ENCODE peak calls at places on chromosome 9, in five cellular contexts. One of them, this sample, is unnamed. For H4K20me1, the result is how much of the 10 kb centered on the place peaks cover.

GRCh38 chr9:136437430-136437829 is 2.2 kb downstream of the INPP5E start:
- DNase-seq in mammary epithelial cell: peak
- DNase-seq in fibroblast of lung: peak
- DNase-seq in hepatocyte: no peak
- DNase-seq in K562: no peak
- DNase-seq in this sample: peak

GRCh38 chr9:114004221-114004716 is 73.8 kb downstream of the AMBP start:
- DNase-seq in hepatocyte: no peak
- DNase-seq in K562: no peak
- DNase-seq in mammary epithelial cell: no peak
- DNase-seq in fibroblast of lung: no peak
- DNase-seq in this sample: peak

GRCh38 chr9:28059192-28059591 is 485.9 kb upstream of the C9orf72 start:
- DNase-seq in hepatocyte: no peak
- DNase-seq in fibroblast of lung: no peak
- DNase-seq in K562: no peak
- DNase-seq in mammary epithelial cell: no peak
- DNase-seq in this sample: no peak

GRCh38 chr9:104361207-104361606 is 142.9 kb upstream of the OR13F1 start:
- DNase-seq in hepatocyte: no peak
- DNase-seq in fibroblast of lung: no peak
- DNase-seq in K562: no peak
- DNase-seq in mammary epithelial cell: no peak
- DNase-seq in this sample: no peak

GRCh38 chr9:99803694-99804093 is 18.0 kb upstream of the NR4A3 start:
- DNase-seq in fibroblast of lung: no peak
- DNase-seq in mammary epithelial cell: no peak
- DNase-seq in hepatocyte: no peak
- DNase-seq in K562: no peak
- DNase-seq in this sample: no peak

GRCh38 chr9:128141604-128142003 is 7.6 kb upstream of the LCN2 start:
- DNase-seq in mammary epithelial cell: no peak
- DNase-seq in hepatocyte: no peak
- DNase-seq in fibroblast of lung: no peak
- DNase-seq in K562: no peak
- DNase-seq in this sample: no peak

GRCh38 chr9:35910613-35911488 is 1.6 kb downstream of the SPAAR start:
- DNase-seq in fibroblast of lung: peak
- DNase-seq in mammary epithelial cell: peak
- DNase-seq in K562: no peak
- DNase-seq in hepatocyte: peak
- DNase-seq in this sample: peak

GRCh38 chr9:124078641-124079040 is 67.1 kb downstream of the LHX2 start:
- DNase-seq in fibroblast of lung: peak
- DNase-seq in K562: no peak
- DNase-seq in mammary epithelial cell: peak
- DNase-seq in hepatocyte: no peak
- DNase-seq in this sample: peak

GRCh38 chr9:76330034-76330433 is 64.2 kb downstream of the RFK start:
- DNase-seq in hepatocyte: no peak
- DNase-seq in mammary epithelial cell: no peak
- DNase-seq in fibroblast of lung: no peak
- DNase-seq in K562: no peak
- DNase-seq in this sample: no peak

GRCh38 chr9:98085058-98085457 is 28.5 kb downstream of the NANS start:
- DNase-seq in fibroblast of lung: no peak
- DNase-seq in hepatocyte: no peak
- DNase-seq in K562: no peak
- DNase-seq in mammary epithelial cell: no peak
- DNase-seq in this sample: no peak

GRCh38 chr9:93893899-93894690 is 61.1 kb downstream of the BARX1 start:
- DNase-seq in K562: no peak
- DNase-seq in hepatocyte: peak
- DNase-seq in fibroblast of lung: no peak
- DNase-seq in mammary epithelial cell: no peak
- DNase-seq in this sample: no peak

GRCh38 chr9:132194508-132194907 is 32.6 kb downstream of the NTNG2 start:
- DNase-seq in K562: no peak
- DNase-seq in fibroblast of lung: no peak
- DNase-seq in mammary epithelial cell: no peak
- DNase-seq in hepatocyte: no peak
- DNase-seq in this sample: no peak

GRCh38 chr9:105539452-105539851 is 18.5 kb upstream of the FKTN start:
- DNase-seq in K562: no peak
- DNase-seq in hepatocyte: no peak
- DNase-seq in fibroblast of lung: peak
- DNase-seq in mammary epithelial cell: no peak
- DNase-seq in this sample: no peak

GRCh38 chr9:131394464-131395026 is 659 bp downstream of the PRRC2B start:
- DNase-seq in K562: peak
- DNase-seq in hepatocyte: peak
- DNase-seq in fibroblast of lung: peak
- DNase-seq in mammary epithelial cell: no peak
- DNase-seq in this sample: no peak

GRCh38 chr9:5389109-5389732 is 48.5 kb downstream of the PLGRKT start:
- DNase-seq in mammary epithelial cell: peak
- DNase-seq in hepatocyte: no peak
- DNase-seq in fibroblast of lung: peak
- DNase-seq in K562: no peak
- DNase-seq in this sample: peak

GRCh38 chr9:132125361-132125760 is 36.5 kb upstream of the NTNG2 start:
- DNase-seq in K562: no peak
- DNase-seq in fibroblast of lung: no peak
- DNase-seq in mammary epithelial cell: no peak
- DNase-seq in hepatocyte: no peak
- DNase-seq in this sample: no peak

GRCh38 chr9:110426052-110426709 is 88.5 kb upstream of the TXNDC8 start:
- DNase-seq in fibroblast of lung: peak
- DNase-seq in K562: no peak
- DNase-seq in hepatocyte: peak
- DNase-seq in mammary epithelial cell: peak
- DNase-seq in this sample: peak

GRCh38 chr9:92188969-92189781 is 74.0 kb upstream of the SPTLC1 start:
- DNase-seq in K562: no peak
- DNase-seq in hepatocyte: no peak
- DNase-seq in mammary epithelial cell: no peak
- DNase-seq in fibroblast of lung: no peak
- DNase-seq in this sample: no peak

GRCh38 chr9:128153117-128153946 is 4.1 kb downstream of the LCN2 start:
- DNase-seq in K562: peak
- DNase-seq in fibroblast of lung: no peak
- DNase-seq in mammary epithelial cell: no peak
- DNase-seq in hepatocyte: peak
- DNase-seq in this sample: no peak

GRCh38 chr9:112006361-112007020 is 109.9 kb downstream of the UGCG start:
- DNase-seq in mammary epithelial cell: no peak
- DNase-seq in K562: no peak
- DNase-seq in hepatocyte: no peak
- DNase-seq in fibroblast of lung: no peak
- DNase-seq in this sample: no peak

GRCh38 chr9:110895141-110895912 is 142.9 kb downstream of the LPAR1 start:
- DNase-seq in fibroblast of lung: no peak
- DNase-seq in mammary epithelial cell: no peak
- DNase-seq in K562: no peak
- DNase-seq in hepatocyte: no peak
- DNase-seq in this sample: no peak

GRCh38 chr9:132334364-132334763 is 20.4 kb downstream of the SETX start:
- DNase-seq in K562: no peak
- DNase-seq in mammary epithelial cell: no peak
- DNase-seq in fibroblast of lung: no peak
- DNase-seq in hepatocyte: no peak
- DNase-seq in this sample: no peak

GRCh38 chr9:88501086-88501485 is 33.9 kb upstream of the NXNL2 start:
- DNase-seq in K562: no peak
- DNase-seq in fibroblast of lung: no peak
- DNase-seq in hepatocyte: no peak
- DNase-seq in mammary epithelial cell: no peak
- DNase-seq in this sample: no peak
- H3K27ac ChIP-seq in K562: no peak
- H3K27ac ChIP-seq in fibroblast of lung: no peak
- H3K27ac ChIP-seq in hepatocyte: no peak
- H3K27ac ChIP-seq in mammary epithelial cell: no peak
- H3K27ac ChIP-seq in this sample: no peak

DNA sequence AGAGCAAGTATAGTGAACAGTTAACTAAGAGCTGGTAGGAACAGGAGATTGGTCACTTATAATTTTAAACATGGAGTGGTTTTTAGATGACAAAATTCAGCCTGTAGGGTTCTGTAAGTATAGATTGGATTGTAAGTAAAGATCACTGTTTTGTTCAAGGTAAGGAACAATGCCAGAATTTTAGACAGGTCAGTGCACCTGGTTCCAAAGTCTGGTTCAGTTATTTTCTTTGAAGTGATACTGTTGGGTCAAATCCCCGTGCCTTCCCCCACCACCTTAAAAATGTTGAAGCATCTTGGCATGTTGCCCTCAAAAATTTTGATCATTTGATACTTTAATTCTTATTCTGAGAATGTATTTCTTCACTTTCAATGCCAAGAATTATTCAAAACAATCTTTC is 12.9 kb downstream of the RAD23B start:
- DNase-seq in K562: no peak
- DNase-seq in fibroblast of lung: no peak
- DNase-seq in mammary epithelial cell: no peak
- DNase-seq in hepatocyte: no peak
- DNase-seq in this sample: no peak
- H4K20me1 ChIP-seq in K562: under half
- H4K20me1 ChIP-seq in fibroblast of lung: under half
- H4K20me1 ChIP-seq in mammary epithelial cell: under half
- H4K20me1 ChIP-seq in hepatocyte: half or more
- H4K20me1 ChIP-seq in this sample: half or more

GRCh38 chr9:95382433-95382832 is 64.9 kb upstream of the FANCC start:
- DNase-seq in K562: no peak
- DNase-seq in fibroblast of lung: no peak
- DNase-seq in hepatocyte: no peak
- DNase-seq in mammary epithelial cell: peak
- DNase-seq in this sample: no peak

GRCh38 chr9:95381243-95381642 is 63.7 kb upstream of the FANCC start:
- DNase-seq in K562: peak
- DNase-seq in fibroblast of lung: peak
- DNase-seq in hepatocyte: no peak
- DNase-seq in mammary epithelial cell: peak
- DNase-seq in this sample: peak

GRCh38 chr9:95383198-95383673 is 65.7 kb upstream of the FANCC start:
- DNase-seq in hepatocyte: no peak
- DNase-seq in mammary epithelial cell: peak
- DNase-seq in fibroblast of lung: peak
- DNase-seq in K562: no peak
- DNase-seq in this sample: peak

GRCh38 chr9:95385521-95385920 is 68.0 kb upstream of the FANCC start:
- DNase-seq in K562: no peak
- DNase-seq in fibroblast of lung: no peak
- DNase-seq in mammary epithelial cell: no peak
- DNase-seq in hepatocyte: no peak
- DNase-seq in this sample: no peak

DNA sequence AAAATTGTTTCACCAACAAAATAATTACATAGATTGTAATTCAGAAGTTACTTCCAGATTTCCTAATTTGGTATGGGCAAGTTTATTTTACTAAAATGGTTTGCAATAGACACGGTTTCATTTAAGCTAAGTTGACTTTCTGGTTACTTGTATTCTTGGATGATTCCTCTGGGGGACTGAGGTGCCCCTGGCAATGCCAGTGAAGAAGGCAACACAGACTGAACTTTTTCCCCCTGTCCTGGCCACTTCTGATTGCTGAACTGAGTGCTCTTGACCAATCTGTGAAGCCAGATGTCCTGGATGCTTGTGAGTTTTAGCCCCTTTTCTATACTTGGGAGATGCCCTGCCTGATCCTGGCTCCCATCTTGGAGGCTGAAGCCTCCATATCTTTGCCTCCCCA is 66.3 kb upstream of the FANCC start:
- DNase-seq in fibroblast of lung: no peak
- DNase-seq in mammary epithelial cell: no peak
- DNase-seq in hepatocyte: no peak
- DNase-seq in K562: no peak
- DNase-seq in this sample: no peak
- H3K27ac ChIP-seq in fibroblast of lung: peak
- H3K27ac ChIP-seq in mammary epithelial cell: no peak
- H3K27ac ChIP-seq in hepatocyte: no peak
- H3K27ac ChIP-seq in K562: no peak
- H3K27ac ChIP-seq in this sample: no peak

GRCh38 chr9:79672891-79673290 is 101.1 kb downstream of the TLE4 start:
- DNase-seq in hepatocyte: no peak
- DNase-seq in K562: no peak
- DNase-seq in fibroblast of lung: no peak
- DNase-seq in mammary epithelial cell: no peak
- DNase-seq in this sample: no peak
- H4K20me1 ChIP-seq in hepatocyte: under half
- H4K20me1 ChIP-seq in K562: under half
- H4K20me1 ChIP-seq in fibroblast of lung: under half
- H4K20me1 ChIP-seq in mammary epithelial cell: under half
- H4K20me1 ChIP-seq in this sample: under half

GRCh38 chr9:96494215-96494800 is 44.3 kb downstream of the HABP4 start:
- DNase-seq in K562: no peak
- DNase-seq in hepatocyte: no peak
- DNase-seq in fibroblast of lung: no peak
- DNase-seq in mammary epithelial cell: no peak
- DNase-seq in this sample: peak
- H3K27ac ChIP-seq in K562: no peak
- H3K27ac ChIP-seq in hepatocyte: no peak
- H3K27ac ChIP-seq in fibroblast of lung: no peak
- H3K27ac ChIP-seq in mammary epithelial cell: no peak
- H3K27ac ChIP-seq in this sample: no peak